ENCODE peak calls at places on chromosomes 2 and 18, in six cellular contexts. E is hippocampal formation; K is T follicular helper cell; T is lower leg skin; C is stimulated activated CD4-positive, alpha-beta T cell treated with anti-CD3 and anti-CD28 coated beads, Interleukin-2, amount 100 ng/mL, for 48 hours; A is T-helper 17 cell. Y is an unnamed sample.

GRCh38 chr2:108923019-108923700 is 65.9 kb downstream of the EDAR start:
- DNase-seq in T (peak; percentile 87), K (no peak), C (no peak), A (no peak), E (no peak), Y (no peak)

GRCh38 chr2:216339456-216340279 is 32.6 kb downstream of the MARCHF4 start:
- DNase-seq in E (no peak), A (no peak), T (no peak), C (no peak), K (no peak), Y (peak; percentile 26)

GRCh38 chr2:121650554-121650930 is 1.3 kb upstream of the CLASP1 start:
- DNase-seq in C (no peak), E (no peak), A (no peak), T (no peak), K (no peak), Y (peak; percentile 36)

GRCh38 chr2:219029829-219030165 is 11.5 kb downstream of the CFAP65 start:
- DNase-seq in C (peak; percentile 67), T (peak; percentile 96), A (peak; percentile 63), E (peak; percentile 63), K (peak; percentile 66), Y (peak; percentile 80)

GRCh38 chr2:241558532-241559488 is at the start of gene BOK:
- DNase-seq in C (no peak), T (no peak), K (no peak), A (no peak), E (peak; percentile 64), Y (peak; percentile 54)

GRCh38 chr18:5155907-5156287 is 41.2 kb downstream of the AKAIN1 start:
- DNase-seq in K (no peak), A (no peak), C (no peak), T (no peak), E (no peak), Y (no peak)

GRCh38 chr2:55500025-55500424 is 19.5 kb upstream of the CFAP36 start:
- DNase-seq in A (no peak), E (no peak), K (no peak), T (no peak), C (no peak), Y (no peak)

GRCh38 chr2:2796207-2796606 is 465.1 kb upstream of the MYT1L start:
- DNase-seq in T (peak; percentile 52), A (no peak), E (no peak), C (no peak), K (no peak), Y (no peak)

GRCh38 chr18:79123948-79124347 is 54.8 kb downstream of the ATP9B start:
- DNase-seq in C (no peak), T (no peak), K (no peak), E (no peak), A (no peak), Y (no peak)

GRCh38 chr2:120596191-120596781 is 139.4 kb upstream of the GLI2 start:
- DNase-seq in A (no peak), T (no peak), C (no peak), K (no peak), E (peak; percentile 24), Y (no peak)

GRCh38 chr2:529425-529824 is 147.8 kb downstream of the TMEM18 start:
- DNase-seq in A (no peak), K (no peak), E (peak; percentile 38), T (no peak), C (no peak), Y (no peak)

GRCh38 chr18:23825978-23826405 is 136.7 kb downstream of the LAMA3 start:
- DNase-seq in C (no peak), E (peak; percentile 70), T (no peak), K (no peak), A (no peak), Y (peak; percentile 55)

GRCh38 chr2:132804045-132804444 is 134.0 kb upstream of the LYPD1 start:
- DNase-seq in T (no peak), C (no peak), E (peak; percentile 67), K (no peak), A (no peak), Y (no peak)

GRCh38 chr2:231604101-231604684 is 11.5 kb downstream of the TEX44 start:
- DNase-seq in T (peak; percentile 93), K (no peak), A (no peak), C (peak; percentile 17), E (peak; percentile 87), Y (no peak)

GRCh38 chr18:35143615-35144596 is 96.9 kb upstream of the ZNF397 start:
- DNase-seq in A (no peak), C (peak; percentile 18), K (peak; percentile 12), T (no peak), E (peak; percentile 83), Y (peak; percentile 64)

GRCh38 chr2:49152824-49153223 is 1.5 kb downstream of the FSHR start:
- DNase-seq in C (no peak), T (no peak), K (no peak), E (no peak), A (no peak), Y (no peak)

GRCh38 chr18:74778191-74778847 is 180.6 kb downstream of the ZNF407 start:
- DNase-seq in K (no peak), C (no peak), T (no peak), E (no peak), A (no peak), Y (no peak)

GRCh38 chr2:172242968-172243367 is 140.3 kb upstream of the DLX2 start:
- DNase-seq in A (no peak), E (no peak), C (no peak), T (no peak), K (no peak), Y (no peak)

GRCh38 chr2:75540994-75541393 is 19.7 kb downstream of the EVA1A start:
- DNase-seq in C (no peak), T (peak; percentile 18), E (no peak), A (no peak), K (no peak), Y (no peak)

GRCh38 chr2:191957996-191958860 is 111.3 kb upstream of the CAVIN2 start:
- DNase-seq in C (no peak), T (no peak), K (no peak), E (no peak), A (no peak), Y (no peak)

GRCh38 chr2:220297093-220297492 is 669.7 kb downstream of the SLC4A3 start:
- DNase-seq in T (no peak), C (no peak), K (no peak), E (no peak), A (no peak), Y (no peak)

GRCh38 chr2:7022956-7023467 is 105.8 kb downstream of the RNF144A start:
- DNase-seq in A (no peak), E (no peak), C (no peak), T (no peak), K (no peak), Y (no peak)

GRCh38 chr2:73708527-73708926 is 28.6 kb downstream of the TPRKB start:
- DNase-seq in C (no peak), A (no peak), T (no peak), E (no peak), K (no peak), Y (no peak)

GRCh38 chr2:62845256-62845655 is 139.7 kb downstream of the EHBP1 start:
- DNase-seq in E (no peak), T (no peak), A (no peak), C (no peak), K (no peak), Y (no peak)

GRCh38 chr2:216888907-216889622 is 29.2 kb upstream of the TNP1 start:
- DNase-seq in T (no peak), C (no peak), K (no peak), A (no peak), E (no peak), Y (no peak)

GRCh38 chr2:151277011-151277410 is 12.5 kb downstream of the NMI start:
- DNase-seq in T (no peak), C (no peak), K (no peak), A (no peak), E (no peak), Y (no peak)

GRCh38 chr2:108392029-108392428 is 14.3 kb downstream of the SULT1C4 start:
- DNase-seq in E (no peak), C (no peak), K (no peak), A (no peak), T (no peak), Y (no peak)

GRCh38 chr18:79248495-79249078 is 147.1 kb upstream of the NFATC1 start:
- DNase-seq in E (no peak), C (no peak), K (no peak), A (no peak), T (no peak), Y (no peak)

Y was measured in ovary.